ENCODE peak calls at places on chromosomes 16 and 17, in ten cellular contexts. F is body of pancreas, G is adrenal gland, X is A549, O is esophagus squamous epithelium, J is H1, L is prostate gland, B is breast epithelium, D is uterus, S is IMR-90. U is an unnamed sample.

GRCh38 chr17:64741924-64742670 is 80.0 kb upstream of the SMURF2 start:
- DNase-seq in F (no peak), G (peak; percentile 37), X (no peak), O (no peak), J (no peak), L (no peak), B (peak; percentile 42), D (peak; percentile 61), S (peak; percentile 81), U (no peak)

GRCh38 chr17:8481089-8481488 is 45.4 kb downstream of the NDEL1 start:
- DNase-seq in F (no peak), G (no peak), X (no peak), O (no peak), J (no peak), L (no peak), B (no peak), D (no peak), S (no peak), U (no peak)

GRCh38 chr17:45433136-45433535 is 466 bp upstream of the ARHGAP27 start:
- DNase-seq in F (no peak), G (peak; percentile 21), X (no peak), O (no peak), J (no peak), L (no peak), B (no peak), D (no peak), S (no peak), U (no peak)

GRCh38 chr16:84785843-84786538 is 33.8 kb upstream of the CRISPLD2 start:
- DNase-seq in F (peak; percentile 67), G (no peak), X (no peak), O (no peak), J (no peak), L (no peak), B (no peak), D (no peak), S (peak; percentile 70), U (peak; percentile 21)

GRCh38 chr16:4306439-4307214 is 9.2 kb upstream of the GLIS2 start:
- DNase-seq in F (no peak), G (no peak), X (no peak), O (no peak), J (no peak), L (no peak), B (no peak), D (no peak), S (no peak), U (no peak)

GRCh38 chr16:11507991-11508390 is 78.7 kb downstream of the LITAF start:
- DNase-seq in F (no peak), G (no peak), X (no peak), O (no peak), J (no peak), L (no peak), B (no peak), D (no peak), S (no peak), U (no peak)

GRCh38 chr17:39547713-39548478 is 59.8 kb downstream of the NEUROD2 start:
- DNase-seq in F (peak; percentile 68), G (peak; percentile 82), X (peak; percentile 75), O (no peak), J (no peak), L (peak; percentile 56), B (peak; percentile 50), D (peak; percentile 40), S (no peak), U (peak; percentile 85)

GRCh38 chr17:38352245-38353083 is 820 bp downstream of the SOCS7 start:
- DNase-seq in F (peak; percentile 42), G (peak; percentile 47), X (peak; percentile 29), O (no peak), J (no peak), L (no peak), B (no peak), D (peak; percentile 33), S (no peak), U (peak; percentile 63)

GRCh38 chr17:76444518-76445311 is 8.2 kb downstream of the UBE2O start:
- DNase-seq in F (no peak), G (no peak), X (no peak), O (no peak), J (no peak), L (no peak), B (no peak), D (no peak), S (peak; percentile 55), U (no peak)

GRCh38 chr16:3235856-3236669 is 1.1 kb upstream of the ZNF200 start:
- DNase-seq in F (peak; percentile 26), G (peak; percentile 52), X (no peak), O (no peak), J (no peak), L (peak; percentile 6), B (no peak), D (peak; percentile 37), S (no peak), U (peak; percentile 21)

GRCh38 chr17:76681222-76682137 is 29.3 kb downstream of the MXRA7 start:
- DNase-seq in F (peak; percentile 66), G (peak; percentile 81), X (peak; percentile 84), O (no peak), J (peak; percentile 62), L (peak; percentile 65), B (no peak), D (peak; percentile 80), S (peak; percentile 63), U (peak; percentile 81)

GRCh38 chr17:76237859-76238313 is 2.4 kb downstream of the RNF157 start:
- DNase-seq in F (no peak), G (no peak), X (no peak), O (no peak), J (no peak), L (no peak), B (peak; percentile 12), D (no peak), S (no peak), U (no peak)

DNA sequence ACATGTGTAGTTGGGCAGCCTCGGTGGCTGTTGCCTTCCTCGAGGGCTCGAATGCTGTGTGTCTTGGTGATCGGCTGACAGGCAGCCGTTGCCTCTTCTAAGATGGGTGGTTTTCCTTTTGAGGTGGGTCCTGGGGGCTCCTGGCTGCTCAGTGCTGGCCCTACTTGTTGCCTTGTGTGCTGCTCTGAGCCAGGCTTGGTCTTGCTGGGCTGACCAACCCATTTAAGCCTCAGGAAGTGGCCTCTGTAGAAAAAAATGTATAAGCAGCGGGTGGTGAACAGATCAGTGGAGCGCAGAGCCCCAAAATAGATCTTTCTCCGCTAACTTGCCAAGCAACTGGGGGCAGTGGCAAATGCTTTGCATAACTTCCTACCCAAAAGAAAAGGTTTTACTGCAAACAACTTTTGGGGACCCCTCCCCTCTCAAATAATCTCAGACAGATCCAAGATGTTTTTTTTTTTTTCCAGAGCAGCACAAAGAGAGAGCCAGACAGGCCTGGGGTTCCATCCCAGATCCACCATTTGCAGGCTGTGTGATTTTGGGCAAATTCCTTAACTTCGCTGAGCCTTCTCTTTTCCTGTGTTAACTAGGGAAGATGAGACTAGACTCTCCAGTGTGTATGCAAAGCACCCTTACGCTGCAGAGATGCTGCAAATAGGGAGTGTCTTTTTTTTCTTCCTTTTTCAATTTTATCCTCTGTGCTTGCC is 42.5 kb downstream of the PLCG2 start:
- DNase-seq in F (no peak), G (no peak), X (no peak), O (no peak), J (no peak), L (no peak), B (no peak), D (no peak), S (no peak), U (no peak)
- TF ChIP-seq POLR2A in F (no peak), G (no peak), X (no peak), O (no peak), J (no peak), L (no peak), B (no peak), D (no peak), S (no peak), U (no peak)

DNA sequence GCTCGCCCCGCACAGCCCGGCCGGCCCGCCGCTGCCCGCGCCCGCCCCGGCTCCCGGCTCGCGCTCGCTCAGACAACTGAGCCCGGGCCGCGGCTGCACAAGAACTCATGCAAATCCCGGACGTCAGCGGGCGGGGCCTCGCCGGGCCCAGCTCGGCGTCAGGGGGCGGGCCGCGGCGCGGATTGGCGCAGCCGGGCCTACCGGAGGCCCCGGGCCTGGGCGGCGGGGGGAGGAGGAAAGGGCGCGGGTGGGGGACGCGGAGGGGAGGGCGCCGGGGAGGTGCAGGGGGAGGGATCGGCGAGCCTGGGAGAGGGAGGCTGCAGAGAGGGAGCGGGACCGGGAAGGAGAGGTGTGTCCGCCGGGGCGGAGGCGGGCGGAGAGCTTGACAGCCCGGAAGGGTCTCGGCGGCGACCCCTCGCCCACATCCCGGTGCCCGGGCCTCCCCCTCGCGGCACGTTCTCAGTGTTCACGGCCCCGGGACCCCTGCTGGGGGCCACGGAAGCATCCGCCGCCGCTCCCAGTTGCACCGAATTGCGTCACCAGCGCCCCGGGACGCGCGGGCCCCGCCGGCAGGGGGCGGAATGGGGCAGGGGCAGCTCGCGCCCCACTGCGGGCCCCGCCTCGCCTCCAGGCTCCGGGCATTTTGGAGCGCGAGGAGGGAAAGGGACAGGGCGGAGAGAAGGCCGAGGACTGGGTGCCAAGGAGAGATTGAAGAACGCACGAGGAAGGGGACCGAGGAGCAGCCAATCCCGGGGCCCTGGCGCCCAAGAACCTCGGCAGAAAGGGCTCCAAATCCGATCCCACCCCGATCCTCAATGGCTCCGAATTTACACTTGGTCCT is at the start of gene CBX4:
- DNase-seq in F (peak; percentile 96), G (peak; percentile 95), X (peak; percentile 87), O (peak; percentile 74), J (no peak), L (peak; percentile 96), B (peak; percentile 96), D (peak; percentile 91), S (peak; percentile 90), U (peak; percentile 97)
- TF ChIP-seq POLR2A in F (peak; percentile 66), G (peak; percentile 89), X (peak; percentile 77), O (peak; percentile 82), J (no peak), L (peak; percentile 79), B (peak; percentile 34), D (peak; percentile 85), S (peak; percentile 92), U (peak; percentile 33)

DNA sequence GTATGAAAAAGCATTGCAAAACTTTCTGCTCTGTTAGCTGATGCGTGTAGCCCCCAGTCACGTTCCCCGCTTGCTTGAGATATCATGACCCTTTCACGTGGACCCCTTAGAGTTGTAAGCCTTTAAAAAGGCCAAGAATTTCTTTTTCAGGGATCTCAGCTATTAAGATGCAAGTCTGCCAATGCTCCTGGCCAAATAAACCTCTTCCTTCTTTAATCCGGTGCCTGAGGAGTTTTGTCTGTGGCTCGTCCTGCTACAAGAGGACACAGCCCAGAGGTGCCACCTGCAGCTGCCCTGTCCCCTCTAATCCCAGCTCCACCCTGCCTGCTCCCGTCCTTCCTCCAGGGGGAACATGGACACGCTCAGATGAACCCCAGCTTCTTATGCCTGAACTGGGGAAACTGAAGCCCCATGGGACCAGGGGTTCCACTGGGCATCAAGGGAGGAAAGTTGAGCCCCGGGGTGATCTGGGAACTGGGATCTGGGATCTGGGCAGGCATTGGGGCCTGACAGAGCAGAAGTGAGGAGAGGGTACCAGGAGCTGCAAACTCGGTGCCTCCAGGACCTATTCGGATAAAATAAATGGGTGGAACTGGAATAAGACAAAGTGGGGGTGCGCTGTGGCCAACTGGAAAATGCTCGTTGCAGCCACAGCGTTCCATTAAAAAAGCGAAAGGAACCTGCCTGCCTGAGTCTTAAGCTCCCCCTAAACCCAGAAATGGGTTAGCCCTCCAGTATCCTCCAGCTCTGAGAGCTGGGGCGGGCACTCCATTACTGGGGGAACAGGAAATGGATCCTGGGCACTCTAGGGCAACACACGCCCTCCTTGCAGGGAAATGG is 19.7 kb downstream of the QPRT start:
- DNase-seq in F (no peak), G (no peak), X (no peak), O (no peak), J (no peak), L (no peak), B (no peak), D (no peak), S (no peak), U (no peak)
- TF ChIP-seq POLR2A in F (no peak), G (no peak), X (no peak), O (no peak), J (no peak), L (no peak), B (no peak), D (no peak), S (no peak), U (no peak)

GRCh38 chr17:35714988-35715387 is 16.5 kb upstream of the RASL10B start:
- DNase-seq in F (no peak), G (no peak), X (no peak), O (no peak), J (no peak), L (no peak), B (no peak), D (no peak), S (no peak), U (no peak)
- TF ChIP-seq POLR2A in F (no peak), G (no peak), X (no peak), O (no peak), J (no peak), L (no peak), B (no peak), D (no peak), S (no peak), U (no peak)